ENCODE peak calls at places on chromosomes 2 and 18, in eight cellular contexts. One of them, this sample, is unnamed.

GRCh38 chr2:99150691-99151090 is 4.1 kb downstream of the TSGA10 start:
- DNase-seq in heart right ventricle: no peak
- DNase-seq in mammary epithelial cell: no peak
- DNase-seq in uterus: no peak
- DNase-seq in AG04449: no peak
- DNase-seq in colonic mucosa: no peak
- DNase-seq in AG09309: no peak
- DNase-seq in BJ: no peak
- DNase-seq in this sample: no peak

GRCh38 chr2:231900975-231901374 is 25.2 kb downstream of the NPPC start:
- DNase-seq in heart right ventricle: no peak
- DNase-seq in mammary epithelial cell: no peak
- DNase-seq in uterus: no peak
- DNase-seq in AG04449: no peak
- DNase-seq in colonic mucosa: no peak
- DNase-seq in AG09309: no peak
- DNase-seq in BJ: no peak
- DNase-seq in this sample: no peak

GRCh38 chr2:174784316-174784715 is 20.0 kb upstream of the CHRNA1 start:
- DNase-seq in heart right ventricle: no peak
- DNase-seq in mammary epithelial cell: no peak
- DNase-seq in uterus: no peak
- DNase-seq in AG04449: no peak
- DNase-seq in colonic mucosa: no peak
- DNase-seq in AG09309: no peak
- DNase-seq in BJ: no peak
- DNase-seq in this sample: no peak

GRCh38 chr2:21757805-21758204 is 634.0 kb downstream of the TDRD15 start:
- DNase-seq in heart right ventricle: peak; percentile 47
- DNase-seq in mammary epithelial cell: no peak
- DNase-seq in uterus: no peak
- DNase-seq in AG04449: no peak
- DNase-seq in colonic mucosa: no peak
- DNase-seq in AG09309: no peak
- DNase-seq in BJ: no peak
- DNase-seq in this sample: no peak

GRCh38 chr2:237283136-237283928 is 130.6 kb downstream of the COL6A3 start:
- DNase-seq in heart right ventricle: no peak
- DNase-seq in mammary epithelial cell: no peak
- DNase-seq in uterus: no peak
- DNase-seq in AG04449: no peak
- DNase-seq in colonic mucosa: no peak
- DNase-seq in AG09309: peak; percentile 46
- DNase-seq in BJ: no peak
- DNase-seq in this sample: no peak

GRCh38 chr2:239751719-239752355 is 273.3 kb downstream of the NDUFA10 start:
- DNase-seq in heart right ventricle: peak; percentile 14
- DNase-seq in mammary epithelial cell: no peak
- DNase-seq in uterus: no peak
- DNase-seq in AG04449: no peak
- DNase-seq in colonic mucosa: peak; percentile 21
- DNase-seq in AG09309: no peak
- DNase-seq in BJ: no peak
- DNase-seq in this sample: no peak

GRCh38 chr18:44521673-44522032 is 159.0 kb upstream of the SETBP1 start:
- DNase-seq in heart right ventricle: no peak
- DNase-seq in mammary epithelial cell: peak; percentile 50
- DNase-seq in uterus: no peak
- DNase-seq in AG04449: no peak
- DNase-seq in colonic mucosa: no peak
- DNase-seq in AG09309: no peak
- DNase-seq in BJ: no peak
- DNase-seq in this sample: no peak

GRCh38 chr2:28753043-28753683 is 1.5 kb downstream of the PPP1CB start:
- DNase-seq in heart right ventricle: peak; percentile 66
- DNase-seq in mammary epithelial cell: peak; percentile 79
- DNase-seq in uterus: peak; percentile 88
- DNase-seq in AG04449: no peak
- DNase-seq in colonic mucosa: peak; percentile 88
- DNase-seq in AG09309: peak; percentile 34
- DNase-seq in BJ: no peak
- DNase-seq in this sample: peak; percentile 39

GRCh38 chr2:241620419-241620769 is 16.6 kb downstream of the THAP4 start:
- DNase-seq in heart right ventricle: no peak
- DNase-seq in mammary epithelial cell: peak; percentile 52
- DNase-seq in uterus: no peak
- DNase-seq in AG04449: no peak
- DNase-seq in colonic mucosa: no peak
- DNase-seq in AG09309: no peak
- DNase-seq in BJ: no peak
- DNase-seq in this sample: no peak

GRCh38 chr2:46645681-46646162 is 166.4 kb downstream of the TMEM247 start:
- DNase-seq in heart right ventricle: peak; percentile 19
- DNase-seq in mammary epithelial cell: peak; percentile 89
- DNase-seq in uterus: peak; percentile 47
- DNase-seq in AG04449: peak; percentile 95
- DNase-seq in colonic mucosa: no peak
- DNase-seq in AG09309: peak; percentile 76
- DNase-seq in BJ: peak; percentile 87
- DNase-seq in this sample: no peak

GRCh38 chr18:32469190-32469611 is 1.5 kb downstream of the GAREM1 start:
- DNase-seq in heart right ventricle: peak; percentile 30
- DNase-seq in mammary epithelial cell: peak; percentile 40
- DNase-seq in uterus: peak; percentile 17
- DNase-seq in AG04449: no peak
- DNase-seq in colonic mucosa: peak; percentile 47
- DNase-seq in AG09309: no peak
- DNase-seq in BJ: no peak
- DNase-seq in this sample: no peak

GRCh38 chr2:141029424-141030078 is 1101.3 kb downstream of the LRP1B start:
- DNase-seq in heart right ventricle: no peak
- DNase-seq in mammary epithelial cell: no peak
- DNase-seq in uterus: no peak
- DNase-seq in AG04449: no peak
- DNase-seq in colonic mucosa: no peak
- DNase-seq in AG09309: no peak
- DNase-seq in BJ: no peak
- DNase-seq in this sample: no peak

GRCh38 chr2:12776457-12777049 is 59.8 kb downstream of the TRIB2 start:
- DNase-seq in heart right ventricle: no peak
- DNase-seq in mammary epithelial cell: no peak
- DNase-seq in uterus: no peak
- DNase-seq in AG04449: no peak
- DNase-seq in colonic mucosa: no peak
- DNase-seq in AG09309: no peak
- DNase-seq in BJ: no peak
- DNase-seq in this sample: no peak

GRCh38 chr2:203070615-203071547 is 56.2 kb downstream of the NBEAL1 start:
- DNase-seq in heart right ventricle: no peak
- DNase-seq in mammary epithelial cell: no peak
- DNase-seq in uterus: no peak
- DNase-seq in AG04449: no peak
- DNase-seq in colonic mucosa: peak; percentile 28
- DNase-seq in AG09309: no peak
- DNase-seq in BJ: no peak
- DNase-seq in this sample: no peak

GRCh38 chr2:199659207-199659606 is 191.8 kb downstream of the FTCDNL1 start:
- DNase-seq in heart right ventricle: peak; percentile 18
- DNase-seq in mammary epithelial cell: no peak
- DNase-seq in uterus: no peak
- DNase-seq in AG04449: no peak
- DNase-seq in colonic mucosa: peak; percentile 25
- DNase-seq in AG09309: no peak
- DNase-seq in BJ: no peak
- DNase-seq in this sample: no peak

GRCh38 chr18:12253517-12254136 is 534 bp upstream of the CIDEA start:
- DNase-seq in heart right ventricle: no peak
- DNase-seq in mammary epithelial cell: no peak
- DNase-seq in uterus: no peak
- DNase-seq in AG04449: no peak
- DNase-seq in colonic mucosa: no peak
- DNase-seq in AG09309: no peak
- DNase-seq in BJ: no peak
- DNase-seq in this sample: no peak

GRCh38 chr2:140643761-140644187 is 1487.0 kb downstream of the LRP1B start:
- DNase-seq in heart right ventricle: no peak
- DNase-seq in mammary epithelial cell: peak; percentile 21
- DNase-seq in uterus: no peak
- DNase-seq in AG04449: no peak
- DNase-seq in colonic mucosa: no peak
- DNase-seq in AG09309: no peak
- DNase-seq in BJ: peak; percentile 6
- DNase-seq in this sample: no peak

GRCh38 chr2:43513216-43513615 is 82.6 kb downstream of the THADA start:
- DNase-seq in heart right ventricle: no peak
- DNase-seq in mammary epithelial cell: no peak
- DNase-seq in uterus: no peak
- DNase-seq in AG04449: no peak
- DNase-seq in colonic mucosa: no peak
- DNase-seq in AG09309: no peak
- DNase-seq in BJ: no peak
- DNase-seq in this sample: no peak

GRCh38 chr18:9643549-9643948 is 29.2 kb upstream of the PPP4R1 start:
- DNase-seq in heart right ventricle: peak; percentile 40
- DNase-seq in mammary epithelial cell: peak; percentile 92
- DNase-seq in uterus: peak; percentile 28
- DNase-seq in AG04449: peak; percentile 91
- DNase-seq in colonic mucosa: no peak
- DNase-seq in AG09309: peak; percentile 88
- DNase-seq in BJ: peak; percentile 96
- DNase-seq in this sample: peak; percentile 98

GRCh38 chr2:216603010-216603883 is 30.0 kb upstream of the IGFBP2 start:
- DNase-seq in heart right ventricle: no peak
- DNase-seq in mammary epithelial cell: peak; percentile 63
- DNase-seq in uterus: no peak
- DNase-seq in AG04449: no peak
- DNase-seq in colonic mucosa: no peak
- DNase-seq in AG09309: no peak
- DNase-seq in BJ: no peak
- DNase-seq in this sample: no peak

GRCh38 chr2:172333626-172334330 is 93.6 kb upstream of the ITGA6 start:
- DNase-seq in heart right ventricle: no peak
- DNase-seq in mammary epithelial cell: no peak
- DNase-seq in uterus: no peak
- DNase-seq in AG04449: no peak
- DNase-seq in colonic mucosa: no peak
- DNase-seq in AG09309: no peak
- DNase-seq in BJ: no peak
- DNase-seq in this sample: no peak

GRCh38 chr2:118721817-118722551 is 125.5 kb downstream of the EN1 start:
- DNase-seq in heart right ventricle: no peak
- DNase-seq in mammary epithelial cell: peak; percentile 86
- DNase-seq in uterus: no peak
- DNase-seq in AG04449: no peak
- DNase-seq in colonic mucosa: no peak
- DNase-seq in AG09309: no peak
- DNase-seq in BJ: no peak
- DNase-seq in this sample: no peak

GRCh38 chr2:238784671-238785527 is 63.0 kb upstream of the TWIST2 start:
- DNase-seq in heart right ventricle: peak; percentile 65
- DNase-seq in mammary epithelial cell: peak; percentile 34
- DNase-seq in uterus: peak; percentile 81
- DNase-seq in AG04449: peak; percentile 16
- DNase-seq in colonic mucosa: peak; percentile 56
- DNase-seq in AG09309: peak; percentile 89
- DNase-seq in BJ: peak; percentile 84
- DNase-seq in this sample: peak; percentile 76

GRCh38 chr18:2994603-2995432 is 18.1 kb downstream of the LPIN2 start:
- DNase-seq in heart right ventricle: no peak
- DNase-seq in mammary epithelial cell: no peak
- DNase-seq in uterus: no peak
- DNase-seq in AG04449: no peak
- DNase-seq in colonic mucosa: no peak
- DNase-seq in AG09309: no peak
- DNase-seq in BJ: no peak
- DNase-seq in this sample: no peak
- TF ChIP-seq CTCF in heart right ventricle: peak; percentile 57
- TF ChIP-seq CTCF in mammary epithelial cell: peak; percentile 25
- TF ChIP-seq CTCF in uterus: no peak
- TF ChIP-seq CTCF in AG04449: peak; percentile 10
- TF ChIP-seq CTCF in colonic mucosa: no peak
- TF ChIP-seq CTCF in AG09309: peak; percentile 19
- TF ChIP-seq CTCF in BJ: peak; percentile 22
- TF ChIP-seq CTCF in this sample: peak; percentile 41

GRCh38 chr18:50877545-50878265 is 1.2 kb upstream of the ME2 start:
- DNase-seq in heart right ventricle: no peak
- DNase-seq in mammary epithelial cell: no peak
- DNase-seq in uterus: no peak
- DNase-seq in AG04449: no peak
- DNase-seq in colonic mucosa: peak; percentile 56
- DNase-seq in AG09309: no peak
- DNase-seq in BJ: no peak
- DNase-seq in this sample: no peak
- H3K4me3 ChIP-seq in heart right ventricle: peak overlapping the region; percentile 83
- H3K4me3 ChIP-seq in mammary epithelial cell: peak overlapping the region; percentile 90
- H3K4me3 ChIP-seq in uterus: peak overlapping the region; percentile 86
- H3K4me3 ChIP-seq in AG04449: peak overlapping the region; percentile 92
- H3K4me3 ChIP-seq in colonic mucosa: peak overlapping the region; percentile 76
- H3K4me3 ChIP-seq in AG09309: peak overlapping the region; percentile 88
- H3K4me3 ChIP-seq in BJ: peak overlapping the region; percentile 73
- H3K4me3 ChIP-seq in this sample: peak overlapping the region; percentile 63

GRCh38 chr18:76475450-76476203 is 19.4 kb downstream of the ZNF516 start:
- DNase-seq in heart right ventricle: no peak
- DNase-seq in mammary epithelial cell: no peak
- DNase-seq in uterus: no peak
- DNase-seq in AG04449: no peak
- DNase-seq in colonic mucosa: no peak
- DNase-seq in AG09309: no peak
- DNase-seq in BJ: no peak
- DNase-seq in this sample: no peak
- TF ChIP-seq CTCF in heart right ventricle: no peak
- TF ChIP-seq CTCF in mammary epithelial cell: peak; percentile 4
- TF ChIP-seq CTCF in uterus: no peak
- TF ChIP-seq CTCF in AG04449: no peak
- TF ChIP-seq CTCF in colonic mucosa: no peak
- TF ChIP-seq CTCF in AG09309: no peak
- TF ChIP-seq CTCF in BJ: peak; percentile 45
- TF ChIP-seq CTCF in this sample: peak; percentile 24

GRCh38 chr2:64651590-64651989 is 2.1 kb downstream of the SERTAD2 start:
- DNase-seq in heart right ventricle: no peak
- DNase-seq in mammary epithelial cell: no peak
- DNase-seq in uterus: no peak
- DNase-seq in AG04449: no peak
- DNase-seq in colonic mucosa: no peak
- DNase-seq in AG09309: no peak
- DNase-seq in BJ: no peak
- DNase-seq in this sample: no peak

GRCh38 chr2:64649626-64650025 is 4.1 kb downstream of the SERTAD2 start:
- DNase-seq in heart right ventricle: no peak
- DNase-seq in mammary epithelial cell: peak; percentile 62
- DNase-seq in uterus: no peak
- DNase-seq in AG04449: no peak
- DNase-seq in colonic mucosa: peak; percentile 62
- DNase-seq in AG09309: no peak
- DNase-seq in BJ: no peak
- DNase-seq in this sample: no peak

GRCh38 chr2:64650257-64650656 is 3.5 kb downstream of the SERTAD2 start:
- DNase-seq in heart right ventricle: no peak
- DNase-seq in mammary epithelial cell: no peak
- DNase-seq in uterus: no peak
- DNase-seq in AG04449: no peak
- DNase-seq in colonic mucosa: no peak
- DNase-seq in AG09309: no peak
- DNase-seq in BJ: no peak
- DNase-seq in this sample: no peak

GRCh38 chr2:64650722-64651338 is 2.9 kb downstream of the SERTAD2 start:
- DNase-seq in heart right ventricle: no peak
- DNase-seq in mammary epithelial cell: no peak
- DNase-seq in uterus: no peak
- DNase-seq in AG04449: no peak
- DNase-seq in colonic mucosa: peak; percentile 85
- DNase-seq in AG09309: no peak
- DNase-seq in BJ: no peak
- DNase-seq in this sample: no peak

GRCh38 chr2:64649013-64649484 is 4.7 kb downstream of the SERTAD2 start:
- DNase-seq in heart right ventricle: no peak
- DNase-seq in mammary epithelial cell: no peak
- DNase-seq in uterus: no peak
- DNase-seq in AG04449: no peak
- DNase-seq in colonic mucosa: peak; percentile 66
- DNase-seq in AG09309: no peak
- DNase-seq in BJ: no peak
- DNase-seq in this sample: no peak
- H3K4me3 ChIP-seq in heart right ventricle: no peak overlapping the region
- H3K4me3 ChIP-seq in mammary epithelial cell: no peak overlapping the region
- H3K4me3 ChIP-seq in uterus: no peak overlapping the region
- H3K4me3 ChIP-seq in AG04449: no peak overlapping the region
- H3K4me3 ChIP-seq in colonic mucosa: no peak overlapping the region
- H3K4me3 ChIP-seq in AG09309: no peak overlapping the region
- H3K4me3 ChIP-seq in BJ: no peak overlapping the region
- H3K4me3 ChIP-seq in this sample: no peak overlapping the region